ENCODE peak calls at places on chromosomes 1 and 21, in seven cellular contexts. Q, F, N, G, H, Y and Z are unnamed samples.

GRCh38 chr1:156571261-156571958 is 955 bp downstream of the IQGAP3 start:
- DNase-seq in F (no peak), Q (no peak), N (peak), G (no peak), H (peak), Y (no peak), Z (no peak)

GRCh38 chr1:228354390-228355320 is 52.0 kb downstream of the TRIM11 start:
- DNase-seq in F (no peak), Y (no peak), N (no peak), Q (no peak), H (no peak), G (no peak), Z (no peak)

GRCh38 chr1:91596474-91596873 is 95.8 kb downstream of the CDC7 start:
- DNase-seq in Q (no peak), Y (no peak), N (no peak), G (no peak), H (peak), F (no peak), Z (no peak)

GRCh38 chr21:37358392-37358791 is 8.2 kb upstream of the DYRK1A start:
- DNase-seq in Q (no peak), H (peak), N (no peak), G (no peak), F (no peak), Y (no peak), Z (no peak)

GRCh38 chr21:8997011-8997440 is 1524.4 kb upstream of the TPTE start:
- DNase-seq in F (no peak), H (no peak), Q (no peak), G (no peak), Y (no peak), N (peak), Z (no peak)

GRCh38 chr1:204077979-204078696 is 5.2 kb downstream of the SOX13 start:
- DNase-seq in N (peak), Q (peak), H (no peak), Y (no peak), F (no peak), G (no peak), Z (peak)

GRCh38 chr1:204409111-204409510 is 2.5 kb downstream of the PPP1R15B start:
- DNase-seq in F (no peak), N (no peak), G (no peak), Y (no peak), Q (no peak), H (no peak), Z (no peak)

GRCh38 chr1:235021321-235021720 is 107.3 kb downstream of the TOMM20 start:
- DNase-seq in Q (no peak), Y (no peak), N (no peak), G (no peak), H (no peak), F (no peak), Z (no peak)

GRCh38 chr1:7026188-7026587 is 240.9 kb downstream of the CAMTA1 start:
- DNase-seq in Y (no peak), H (no peak), G (no peak), N (peak), F (no peak), Q (no peak), Z (no peak)

GRCh38 chr1:15345711-15346355 is 63.9 kb upstream of the EFHD2 start:
- DNase-seq in H (no peak), N (no peak), G (no peak), Q (no peak), Y (no peak), F (peak), Z (peak)

DNA sequence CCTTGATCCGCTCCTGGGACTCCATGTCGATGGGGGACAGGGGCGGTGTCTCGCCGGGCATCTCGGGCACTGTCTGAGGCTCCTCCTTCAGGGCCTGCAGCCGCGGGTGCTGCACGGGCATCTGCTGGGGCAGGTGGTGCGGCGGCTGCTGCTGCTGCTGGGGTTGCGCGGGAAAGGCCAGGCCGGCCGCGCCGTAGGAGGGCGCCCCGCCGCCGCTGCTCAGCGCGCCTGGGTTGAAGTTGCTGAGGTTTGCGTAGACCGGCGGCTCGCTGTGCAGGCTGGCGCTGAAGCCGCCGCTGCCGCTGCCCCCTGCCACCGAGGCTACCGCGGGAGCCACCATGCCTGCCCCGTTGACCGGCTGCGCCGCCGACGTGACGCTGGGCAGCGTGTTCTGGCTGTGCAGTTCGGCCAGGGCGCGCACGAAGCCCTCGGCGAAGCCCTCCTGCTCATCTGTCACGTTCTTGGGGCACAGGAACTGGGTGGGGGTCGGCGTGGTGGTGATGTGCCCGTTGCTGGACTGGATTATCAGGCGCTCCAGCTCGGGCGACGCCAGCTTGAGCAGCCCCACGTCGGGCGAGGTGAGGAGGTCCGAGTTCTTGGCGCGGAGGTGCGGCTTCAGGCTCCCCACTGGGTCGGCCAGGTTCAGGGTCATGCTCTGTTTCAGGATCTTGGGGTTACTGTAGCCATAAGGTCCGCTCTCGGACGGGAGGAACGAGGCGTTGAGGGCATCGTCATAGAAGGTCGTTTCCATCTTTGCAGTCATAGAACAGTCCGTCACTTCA is 1.3 kb downstream of the JUN start:
- DNase-seq in F (peak), Y (no peak), G (peak), N (peak), Q (peak), H (peak), Z (peak)
- TF ChIP-seq CTCF in F (no peak), Y (no peak), G (no peak), N (no peak), Q (no peak), H (no peak), Z (peak)

GRCh38 chr1:215793210-215793609 is 226.1 kb downstream of the KCTD3 start:
- DNase-seq in Y (no peak), Q (no peak), G (no peak), N (no peak), F (no peak), H (peak), Z (no peak)
- TF ChIP-seq CTCF in Y (no peak), Q (peak), G (peak), N (peak), F (no peak), H (peak), Z (peak)

GRCh38 chr1:118862755-118863154 is 125.4 kb downstream of the TBX15 start:
- DNase-seq in H (no peak), G (no peak), N (no peak), F (no peak), Q (no peak), Y (no peak), Z (no peak)
- TF ChIP-seq CTCF in H (no peak), G (no peak), N (no peak), F (no peak), Q (no peak), Y (no peak), Z (no peak)

DNA sequence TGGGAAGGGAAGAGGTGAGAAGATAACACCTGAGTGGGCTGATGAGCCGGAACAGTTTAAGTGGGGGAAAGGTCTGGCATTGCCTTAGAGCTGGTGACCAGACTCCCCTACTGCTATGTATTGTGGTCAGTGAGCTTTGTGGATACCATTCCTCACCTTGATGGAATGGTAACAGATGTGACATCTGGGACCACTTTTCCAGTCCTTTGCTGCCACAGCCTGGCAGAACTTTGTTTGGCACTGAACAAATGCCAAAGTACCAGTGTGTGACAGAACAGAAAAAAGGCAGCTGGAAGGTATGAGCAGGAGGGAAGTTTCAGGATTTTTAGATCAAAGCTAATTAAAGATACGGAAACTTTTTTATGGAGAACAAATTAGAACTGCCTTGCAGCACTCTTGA is 6.2 kb downstream of the MED8 start:
- DNase-seq in G (no peak), H (peak), Q (no peak), N (no peak), F (no peak), Y (no peak), Z (peak)
- TF ChIP-seq CTCF in G (peak), H (no peak), Q (peak), N (peak), F (no peak), Y (no peak), Z (peak)

GRCh38 chr1:1229770-1230169 is 2.0 kb downstream of the SDF4 start:
- DNase-seq in G (no peak), H (no peak), N (no peak), Y (no peak), F (no peak), Q (no peak), Z (no peak)

GRCh38 chr1:1228596-1229321 is 3.0 kb downstream of the SDF4 start:
- DNase-seq in F (no peak), N (no peak), H (no peak), Q (no peak), G (no peak), Y (no peak), Z (no peak)

GRCh38 chr1:1231400-1232223 is at the start of gene SDF4:
- DNase-seq in F (peak), N (peak), Q (peak), Y (peak), G (peak), H (peak), Z (peak)

GRCh38 chr1:1232224-1232800 is at the start of gene B3GALT6:
- DNase-seq in F (no peak), Y (no peak), Q (peak), G (no peak), H (no peak), N (no peak), Z (no peak)

DNA sequence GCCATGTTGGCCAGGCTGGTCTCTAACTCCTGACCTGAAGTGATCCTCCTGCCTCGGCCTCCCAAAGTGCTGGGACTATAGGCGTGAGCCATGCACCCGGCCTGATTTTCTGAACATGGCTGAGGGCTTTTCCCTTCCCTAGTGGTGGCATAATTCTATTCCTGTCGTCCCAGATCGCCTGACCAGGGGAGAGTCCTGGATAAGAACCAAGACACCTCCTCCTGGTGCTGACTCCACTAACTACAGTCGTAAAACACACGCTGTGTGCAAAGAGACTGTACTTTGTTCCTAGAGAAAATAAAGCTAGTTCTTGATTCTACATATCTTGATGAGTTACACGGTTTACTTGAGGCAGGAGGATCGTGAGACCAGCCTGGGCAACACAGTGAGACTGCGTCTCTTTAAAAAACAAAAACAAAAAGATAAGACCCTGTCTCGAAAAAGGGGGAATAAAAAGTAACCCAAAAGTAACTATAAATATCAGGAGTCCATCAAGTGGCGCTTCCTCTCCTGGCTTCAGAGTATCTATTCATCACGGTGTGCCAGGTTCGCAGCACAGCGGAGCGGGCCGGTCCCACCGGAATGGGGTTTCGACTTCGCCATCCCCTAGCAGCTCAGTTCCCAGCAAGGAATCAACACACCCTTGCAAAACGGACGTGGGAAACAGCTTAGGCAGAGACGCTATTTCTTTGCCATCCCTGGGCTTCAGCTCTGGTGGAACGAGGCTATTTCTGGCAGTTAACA is 973 bp downstream of the SDF4 start:
- DNase-seq in N (peak), Q (no peak), F (no peak), Y (no peak), H (peak), G (no peak), Z (no peak)
- TF ChIP-seq CTCF in N (no peak), Q (peak), F (no peak), Y (no peak), H (peak), G (peak), Z (no peak)